ENCODE peak calls at places on chromosomes 11 and 22, in eight cellular contexts. P is tibial artery, D is left ventricle myocardium inferior, U is brain microvascular endothelial cell, Y is mammary epithelial cell, Q is fibroblast of lung, O is aorta, M is endodermal cell. J is an unnamed sample.
A peak's percentile ranks its signal among the peaks of the same experiment; 100 is the strongest.

GRCh38 chr11:110621826-110622225 is 90.4 kb downstream of the ARHGAP20 start:
- DNase-seq in P (no peak), D (no peak), U (no peak), Y (no peak), Q (peak; percentile 30), O (no peak), M (no peak), J (no peak)

GRCh38 chr22:17471901-17472566 is 91.3 kb upstream of the SLC25A18 start:
- DNase-seq in P (no peak), D (peak; percentile 26), U (no peak), Y (no peak), Q (no peak), O (no peak), M (peak; percentile 44), J (no peak)

GRCh38 chr11:35419713-35420333 is 465 bp upstream of the SLC1A2 start:
- DNase-seq in P (no peak), D (peak; percentile 18), U (no peak), Y (no peak), Q (no peak), O (no peak), M (peak; percentile 52), J (no peak)

GRCh38 chr11:11230802-11231562 is 122.1 kb downstream of the CSNK2A3 start:
- DNase-seq in P (no peak), D (no peak), U (no peak), Y (no peak), Q (no peak), O (no peak), M (peak; percentile 87), J (no peak)

GRCh38 chr11:119585038-119585666 is 143.8 kb downstream of the NECTIN1 start:
- DNase-seq in P (no peak), D (no peak), U (no peak), Y (peak; percentile 29), Q (peak; percentile 32), O (no peak), M (peak; percentile 88), J (peak; percentile 53)

GRCh38 chr11:1892116-1892515 is 421 bp upstream of the PRR33 start:
- DNase-seq in P (no peak), D (no peak), U (no peak), Y (no peak), Q (no peak), O (no peak), M (no peak), J (no peak)

GRCh38 chr11:9590717-9591116 is 17.2 kb downstream of the WEE1 start:
- DNase-seq in P (no peak), D (no peak), U (no peak), Y (no peak), Q (no peak), O (no peak), M (peak; percentile 52), J (no peak)

GRCh38 chr11:88288560-88288959 is 49.0 kb downstream of the CTSC start:
- DNase-seq in P (no peak), D (no peak), U (no peak), Y (no peak), Q (no peak), O (no peak), M (no peak), J (no peak)

GRCh38 chr11:30431127-30431814 is 108.4 kb downstream of the ARL14EP start:
- DNase-seq in P (no peak), D (no peak), U (no peak), Y (no peak), Q (no peak), O (no peak), M (no peak), J (no peak)

GRCh38 chr22:22816766-22817410 is 70.7 kb upstream of the IGLL5 start:
- DNase-seq in P (no peak), D (no peak), U (no peak), Y (no peak), Q (no peak), O (no peak), M (no peak), J (no peak)

GRCh38 chr11:12731841-12732336 is 57.7 kb downstream of the TEAD1 start:
- DNase-seq in P (no peak), D (no peak), U (peak; percentile 37), Y (peak; percentile 57), Q (peak; percentile 80), O (no peak), M (no peak), J (no peak)

DNA sequence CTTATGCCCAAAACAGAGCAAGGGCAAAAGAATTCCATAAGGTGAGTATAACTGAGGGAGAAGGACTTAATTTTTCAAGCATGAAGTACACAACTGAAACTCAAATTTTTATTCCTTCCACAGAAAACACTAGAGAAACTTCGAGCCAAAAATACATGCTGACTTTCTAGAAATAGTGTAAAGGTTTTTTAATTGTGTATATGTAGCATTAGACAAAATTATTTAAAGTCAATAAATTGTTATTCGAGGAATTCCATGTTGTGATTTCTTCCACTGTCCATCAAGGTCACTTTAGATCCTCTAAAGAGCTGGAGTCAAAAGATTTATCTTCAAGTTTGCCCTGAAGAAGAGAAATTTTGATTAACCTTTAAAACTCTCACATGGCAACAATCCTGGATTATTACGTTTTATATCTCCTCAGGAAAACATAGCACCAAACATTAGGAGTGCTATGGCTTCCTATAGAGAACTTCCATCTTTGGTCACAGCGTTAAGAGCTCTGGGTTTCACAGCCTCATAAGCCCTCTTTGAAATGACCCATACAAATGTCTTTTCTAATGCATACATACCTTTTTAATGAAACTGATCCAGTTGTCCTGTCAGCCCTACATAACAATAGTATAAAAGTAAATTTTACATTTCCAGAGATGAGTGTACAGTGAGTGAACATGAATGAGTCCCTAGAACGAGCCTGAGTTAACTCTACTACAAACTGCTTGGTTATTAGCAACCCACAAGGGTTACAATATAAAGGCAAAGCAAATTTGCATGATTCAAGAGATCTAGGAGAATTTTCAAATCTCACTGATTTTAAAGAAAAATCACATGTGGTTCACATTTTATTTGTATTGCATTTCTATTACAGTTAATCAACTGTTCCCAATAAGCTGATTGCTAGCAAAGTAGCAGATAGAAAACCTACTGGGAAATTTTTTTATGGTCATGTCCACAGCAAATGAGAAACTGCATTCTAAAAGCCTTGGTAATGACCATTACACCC is 10.9 kb downstream of the TAF1D start:
- DNase-seq in P (no peak), D (no peak), U (no peak), Y (no peak), Q (no peak), O (no peak), M (no peak), J (no peak)
- H3K27ac ChIP-seq in P (no peak overlapping the region), D (no peak overlapping the region), U (no peak overlapping the region), Y (no peak overlapping the region), Q (no peak overlapping the region), O (no peak overlapping the region), M (no peak overlapping the region), J (no peak overlapping the region)

GRCh38 chr22:38716271-38716670 is 10.5 kb downstream of the GTPBP1 start:
- DNase-seq in P (no peak), D (no peak), U (no peak), Y (no peak), Q (no peak), O (no peak), M (no peak), J (no peak)
- H3K27ac ChIP-seq in P (no peak overlapping the region), D (no peak overlapping the region), U (no peak overlapping the region), Y (no peak overlapping the region), Q (no peak overlapping the region), O (no peak overlapping the region), M (peak overlapping the region; percentile 3), J (no peak overlapping the region)

DNA sequence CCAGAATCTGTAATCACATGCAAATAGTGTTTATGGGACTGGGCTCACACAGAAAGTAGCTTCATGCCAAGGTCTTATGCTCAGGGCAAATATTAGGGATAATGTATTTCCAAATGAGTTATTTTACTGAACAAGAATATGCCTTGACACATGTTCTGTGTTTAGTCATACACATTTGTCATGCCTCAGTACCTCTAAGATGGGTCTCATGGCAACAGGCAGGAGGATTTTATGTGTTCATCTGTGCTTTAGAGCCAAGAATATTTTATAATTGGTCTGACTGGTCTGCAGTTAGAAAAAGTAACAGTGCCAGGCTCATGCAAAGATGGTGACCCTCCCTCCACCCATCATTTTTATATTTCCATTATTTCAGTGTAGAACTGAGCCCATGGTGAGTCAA is 49.1 kb downstream of the JAM3 start:
- DNase-seq in P (no peak), D (no peak), U (no peak), Y (no peak), Q (peak; percentile 43), O (no peak), M (no peak), J (no peak)
- H3K27ac ChIP-seq in P (peak overlapping the region; percentile 82), D (no peak overlapping the region), U (no peak overlapping the region), Y (no peak overlapping the region), Q (no peak overlapping the region), O (no peak overlapping the region), M (no peak overlapping the region), J (no peak overlapping the region)

GRCh38 chr11:19076744-19077589 is 16.4 kb upstream of the MRGPRX2 start:
- DNase-seq in P (no peak), D (peak; percentile 36), U (peak; percentile 48), Y (peak; percentile 34), Q (peak; percentile 16), O (no peak), M (peak; percentile 91), J (no peak)

GRCh38 chr11:19080579-19080993 is 20.1 kb upstream of the MRGPRX2 start:
- DNase-seq in P (no peak), D (no peak), U (no peak), Y (peak; percentile 58), Q (peak; percentile 94), O (no peak), M (no peak), J (no peak)

GRCh38 chr11:19083166-19083565 is 22.6 kb upstream of the MRGPRX2 start:
- DNase-seq in P (no peak), D (no peak), U (no peak), Y (no peak), Q (no peak), O (no peak), M (no peak), J (no peak)

GRCh38 chr11:19077965-19078364 is 17.4 kb upstream of the MRGPRX2 start:
- DNase-seq in P (no peak), D (no peak), U (no peak), Y (no peak), Q (peak; percentile 6), O (no peak), M (no peak), J (no peak)

GRCh38 chr11:19079643-19080440 is 19.3 kb upstream of the MRGPRX2 start:
- DNase-seq in P (no peak), D (no peak), U (no peak), Y (peak; percentile 90), Q (peak; percentile 95), O (no peak), M (peak; percentile 50), J (no peak)
- H3K27ac ChIP-seq in P (no peak overlapping the region), D (no peak overlapping the region), U (no peak overlapping the region), Y (peak overlapping the region; percentile 46), Q (no peak overlapping the region), O (no peak overlapping the region), M (no peak overlapping the region), J (peak overlapping the region; percentile 71)

GRCh38 chr11:19988598-19988997 is 171.7 kb downstream of the DBX1 start:
- DNase-seq in P (peak; percentile 73), D (peak; percentile 25), U (peak; percentile 57), Y (peak; percentile 91), Q (peak; percentile 97), O (peak; percentile 77), M (peak; percentile 84), J (peak; percentile 16)
- H3K27ac ChIP-seq in P (peak overlapping the region; percentile 4), D (peak overlapping the region; percentile 71), U (no peak overlapping the region), Y (peak overlapping the region; percentile 51), Q (peak overlapping the region; percentile 15), O (no peak overlapping the region), M (no peak overlapping the region), J (peak overlapping the region; percentile 79)

GRCh38 chr11:61607920-61608599 is 27.2 kb upstream of the SYT7 start:
- DNase-seq in P (no peak), D (no peak), U (no peak), Y (no peak), Q (no peak), O (no peak), M (no peak), J (no peak)
- H3K27ac ChIP-seq in P (no peak overlapping the region), D (no peak overlapping the region), U (no peak overlapping the region), Y (no peak overlapping the region), Q (no peak overlapping the region), O (no peak overlapping the region), M (no peak overlapping the region), J (no peak overlapping the region)